ENCODE peak calls at places on chromosomes 13 and 19, in nine cellular contexts. One of them, this sample, is unnamed.

GRCh38 chr19:38303517-38304351 is at the start of gene C19orf33:
- DNase-seq in colonic mucosa: peak
- DNase-seq in fibroblast of lung: no peak
- DNase-seq in GM23248: peak
- DNase-seq in endodermal cell: peak
- DNase-seq in K562: peak
- DNase-seq in neural progenitor cell: no peak
- DNase-seq in SK-N-MC: no peak
- DNase-seq in H9: peak
- DNase-seq in this sample: peak

GRCh38 chr19:16446108-16447014 is 25.4 kb downstream of the EPS15L1 start:
- DNase-seq in colonic mucosa: no peak
- DNase-seq in fibroblast of lung: no peak
- DNase-seq in GM23248: no peak
- DNase-seq in endodermal cell: no peak
- DNase-seq in K562: no peak
- DNase-seq in neural progenitor cell: no peak
- DNase-seq in SK-N-MC: no peak
- DNase-seq in H9: no peak
- DNase-seq in this sample: no peak

GRCh38 chr13:31056650-31057275 is 104.9 kb downstream of the HSPH1 start:
- DNase-seq in colonic mucosa: no peak
- DNase-seq in fibroblast of lung: peak
- DNase-seq in GM23248: peak
- DNase-seq in endodermal cell: peak
- DNase-seq in K562: no peak
- DNase-seq in neural progenitor cell: no peak
- DNase-seq in SK-N-MC: no peak
- DNase-seq in H9: no peak
- DNase-seq in this sample: no peak

GRCh38 chr13:52665325-52665724 is 12.7 kb downstream of the SUGT1 start:
- DNase-seq in colonic mucosa: no peak
- DNase-seq in fibroblast of lung: peak
- DNase-seq in GM23248: peak
- DNase-seq in endodermal cell: no peak
- DNase-seq in K562: peak
- DNase-seq in neural progenitor cell: peak
- DNase-seq in SK-N-MC: no peak
- DNase-seq in H9: no peak
- DNase-seq in this sample: no peak

GRCh38 chr19:10543059-10543419 is 665 bp upstream of the ATG4D start:
- DNase-seq in colonic mucosa: no peak
- DNase-seq in fibroblast of lung: no peak
- DNase-seq in GM23248: no peak
- DNase-seq in endodermal cell: no peak
- DNase-seq in K562: no peak
- DNase-seq in neural progenitor cell: peak
- DNase-seq in SK-N-MC: no peak
- DNase-seq in H9: no peak
- DNase-seq in this sample: no peak

GRCh38 chr19:10667867-10668266 is 13.7 kb downstream of the ILF3 start:
- DNase-seq in colonic mucosa: no peak
- DNase-seq in fibroblast of lung: no peak
- DNase-seq in GM23248: no peak
- DNase-seq in endodermal cell: no peak
- DNase-seq in K562: no peak
- DNase-seq in neural progenitor cell: no peak
- DNase-seq in SK-N-MC: no peak
- DNase-seq in H9: no peak
- DNase-seq in this sample: no peak

GRCh38 chr19:58227964-58228583 is 640 bp upstream of the ZNF544 start:
- DNase-seq in colonic mucosa: no peak
- DNase-seq in fibroblast of lung: no peak
- DNase-seq in GM23248: no peak
- DNase-seq in endodermal cell: peak
- DNase-seq in K562: no peak
- DNase-seq in neural progenitor cell: peak
- DNase-seq in SK-N-MC: no peak
- DNase-seq in H9: no peak
- DNase-seq in this sample: no peak

GRCh38 chr19:54587026-54587425 is 6.4 kb upstream of the LILRA1 start:
- DNase-seq in colonic mucosa: no peak
- DNase-seq in fibroblast of lung: no peak
- DNase-seq in GM23248: no peak
- DNase-seq in endodermal cell: no peak
- DNase-seq in K562: no peak
- DNase-seq in neural progenitor cell: no peak
- DNase-seq in SK-N-MC: no peak
- DNase-seq in H9: no peak
- DNase-seq in this sample: no peak

GRCh38 chr13:110234532-110234931 is 72.4 kb downstream of the COL4A1 start:
- DNase-seq in colonic mucosa: no peak
- DNase-seq in fibroblast of lung: no peak
- DNase-seq in GM23248: no peak
- DNase-seq in endodermal cell: no peak
- DNase-seq in K562: no peak
- DNase-seq in neural progenitor cell: no peak
- DNase-seq in SK-N-MC: no peak
- DNase-seq in H9: no peak
- DNase-seq in this sample: no peak

GRCh38 chr13:66443926-66444325 is 786.2 kb downstream of the PCDH9 start:
- DNase-seq in colonic mucosa: no peak
- DNase-seq in fibroblast of lung: no peak
- DNase-seq in GM23248: no peak
- DNase-seq in endodermal cell: no peak
- DNase-seq in K562: no peak
- DNase-seq in neural progenitor cell: no peak
- DNase-seq in SK-N-MC: no peak
- DNase-seq in H9: no peak
- DNase-seq in this sample: no peak

DNA sequence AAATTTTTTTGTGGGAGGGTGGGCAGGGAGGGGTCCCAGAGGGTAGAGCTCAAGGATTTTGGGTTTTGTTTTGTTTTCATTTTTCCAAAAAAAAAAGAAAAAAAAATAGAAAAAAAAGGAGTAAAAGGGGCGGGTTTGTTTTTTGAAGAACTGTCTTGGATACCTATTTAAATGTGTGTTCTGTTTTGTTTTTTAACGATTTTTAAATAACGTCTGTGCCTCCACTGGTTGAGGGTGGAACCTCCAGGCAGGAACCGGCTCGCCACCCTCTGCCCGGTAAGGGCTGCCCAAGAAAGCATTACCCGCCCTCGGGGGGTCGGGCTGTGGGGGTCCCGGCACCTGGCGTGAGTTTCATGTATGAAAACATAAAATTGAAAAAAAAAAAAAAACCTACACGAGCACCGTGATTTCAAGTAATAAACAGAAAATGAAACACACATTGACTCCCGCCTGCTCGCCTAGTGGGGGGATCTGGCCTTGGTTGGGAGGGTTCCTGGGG is 10.4 kb downstream of the MIDN start:
- DNase-seq in colonic mucosa: no peak
- DNase-seq in fibroblast of lung: no peak
- DNase-seq in GM23248: peak
- DNase-seq in endodermal cell: no peak
- DNase-seq in K562: no peak
- DNase-seq in neural progenitor cell: no peak
- DNase-seq in SK-N-MC: no peak
- DNase-seq in H9: no peak
- DNase-seq in this sample: no peak
- H3K9ac ChIP-seq in colonic mucosa: peak
- H3K9ac ChIP-seq in fibroblast of lung: peak
- H3K9ac ChIP-seq in GM23248: peak
- H3K9ac ChIP-seq in endodermal cell: no peak
- H3K9ac ChIP-seq in K562: no peak
- H3K9ac ChIP-seq in neural progenitor cell: no peak
- H3K9ac ChIP-seq in SK-N-MC: peak
- H3K9ac ChIP-seq in H9: no peak
- H3K9ac ChIP-seq in this sample: peak

GRCh38 chr13:36129539-36129938 is 1.6 kb downstream of the DCLK1 start:
- DNase-seq in colonic mucosa: no peak
- DNase-seq in fibroblast of lung: no peak
- DNase-seq in GM23248: no peak
- DNase-seq in endodermal cell: no peak
- DNase-seq in K562: no peak
- DNase-seq in neural progenitor cell: no peak
- DNase-seq in SK-N-MC: no peak
- DNase-seq in H9: no peak
- DNase-seq in this sample: no peak

GRCh38 chr13:36131931-36132297 is 732 bp upstream of the DCLK1 start:
- DNase-seq in colonic mucosa: peak
- DNase-seq in fibroblast of lung: peak
- DNase-seq in GM23248: peak
- DNase-seq in endodermal cell: no peak
- DNase-seq in K562: no peak
- DNase-seq in neural progenitor cell: no peak
- DNase-seq in SK-N-MC: no peak
- DNase-seq in H9: no peak
- DNase-seq in this sample: peak

GRCh38 chr13:36131215-36131930 is at the start of gene DCLK1:
- DNase-seq in colonic mucosa: peak
- DNase-seq in fibroblast of lung: peak
- DNase-seq in GM23248: peak
- DNase-seq in endodermal cell: peak
- DNase-seq in K562: no peak
- DNase-seq in neural progenitor cell: peak
- DNase-seq in SK-N-MC: no peak
- DNase-seq in H9: peak
- DNase-seq in this sample: peak

GRCh38 chr13:36130168-36130541 is 1.0 kb downstream of the DCLK1 start:
- DNase-seq in colonic mucosa: no peak
- DNase-seq in fibroblast of lung: no peak
- DNase-seq in GM23248: no peak
- DNase-seq in endodermal cell: no peak
- DNase-seq in K562: no peak
- DNase-seq in neural progenitor cell: no peak
- DNase-seq in SK-N-MC: no peak
- DNase-seq in H9: no peak
- DNase-seq in this sample: no peak

DNA sequence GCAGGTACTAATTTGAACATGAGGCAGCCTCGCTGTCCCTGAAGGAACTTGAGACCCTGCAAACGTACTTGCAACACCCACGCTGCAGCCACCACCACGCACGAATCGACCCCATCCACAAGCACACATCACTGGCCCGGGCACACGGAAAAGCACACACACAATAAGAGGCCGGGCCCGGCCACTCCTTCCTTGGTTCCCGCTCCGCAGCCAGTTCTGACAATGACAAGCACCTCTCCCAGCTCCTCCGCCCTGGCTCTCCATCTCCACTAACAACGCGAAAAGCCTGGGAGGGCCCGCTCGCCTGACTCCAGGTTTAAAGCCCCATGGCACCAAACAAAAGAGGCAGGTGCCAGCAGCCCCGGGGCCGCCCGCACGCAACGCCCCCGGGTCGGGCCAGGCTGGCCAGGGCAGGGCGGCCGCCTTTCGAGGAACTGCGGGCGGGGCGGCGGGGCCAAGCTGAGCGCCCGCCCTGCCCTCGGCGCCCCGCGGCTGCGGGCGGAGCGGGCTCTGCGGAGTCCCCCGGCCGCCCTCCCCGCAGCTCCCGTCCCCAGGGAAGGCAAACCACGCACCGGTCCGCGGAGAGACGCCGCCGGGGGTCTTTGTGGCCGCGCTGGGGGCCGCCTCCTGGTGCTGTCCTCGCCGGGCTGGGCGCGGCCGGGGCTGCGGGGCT is 504 bp downstream of the DCLK1 start:
- DNase-seq in colonic mucosa: no peak
- DNase-seq in fibroblast of lung: no peak
- DNase-seq in GM23248: peak
- DNase-seq in endodermal cell: peak
- DNase-seq in K562: no peak
- DNase-seq in neural progenitor cell: peak
- DNase-seq in SK-N-MC: no peak
- DNase-seq in H9: peak
- DNase-seq in this sample: peak
- H3K9ac ChIP-seq in colonic mucosa: no peak
- H3K9ac ChIP-seq in fibroblast of lung: no peak
- H3K9ac ChIP-seq in GM23248: no peak
- H3K9ac ChIP-seq in endodermal cell: no peak
- H3K9ac ChIP-seq in K562: no peak
- H3K9ac ChIP-seq in neural progenitor cell: no peak
- H3K9ac ChIP-seq in SK-N-MC: no peak
- H3K9ac ChIP-seq in H9: peak
- H3K9ac ChIP-seq in this sample: no peak

DNA sequence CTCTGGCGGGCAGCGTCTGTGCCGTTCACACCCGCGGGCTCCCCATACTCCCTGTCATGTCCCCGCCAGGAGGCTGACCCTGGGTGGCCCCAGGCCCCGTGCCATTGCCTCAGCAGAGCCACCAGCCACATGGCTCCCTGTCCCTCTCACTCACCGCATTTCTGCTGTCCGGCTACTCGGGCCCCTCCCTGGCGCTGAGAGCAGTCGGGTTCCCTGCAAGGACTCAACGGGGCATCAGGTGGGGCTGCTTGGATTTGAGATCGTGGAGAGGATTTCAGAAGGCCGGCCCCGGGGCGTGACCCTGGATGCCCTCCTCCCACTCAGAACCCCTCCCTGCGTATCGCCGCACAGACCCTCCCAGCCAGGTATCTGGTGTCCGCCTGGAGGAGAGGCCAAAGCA is 142.1 kb downstream of the KDM4B start:
- DNase-seq in colonic mucosa: no peak
- DNase-seq in fibroblast of lung: no peak
- DNase-seq in GM23248: no peak
- DNase-seq in endodermal cell: no peak
- DNase-seq in K562: no peak
- DNase-seq in neural progenitor cell: no peak
- DNase-seq in SK-N-MC: no peak
- DNase-seq in H9: no peak
- DNase-seq in this sample: no peak
- H3K9ac ChIP-seq in colonic mucosa: no peak
- H3K9ac ChIP-seq in fibroblast of lung: no peak
- H3K9ac ChIP-seq in GM23248: no peak
- H3K9ac ChIP-seq in endodermal cell: no peak
- H3K9ac ChIP-seq in K562: no peak
- H3K9ac ChIP-seq in neural progenitor cell: no peak
- H3K9ac ChIP-seq in SK-N-MC: no peak
- H3K9ac ChIP-seq in H9: no peak
- H3K9ac ChIP-seq in this sample: no peak

GRCh38 chr19:27792576-27793127 is 1420.3 kb downstream of the UQCRFS1 start:
- DNase-seq in colonic mucosa: no peak
- DNase-seq in fibroblast of lung: no peak
- DNase-seq in GM23248: peak
- DNase-seq in endodermal cell: no peak
- DNase-seq in K562: no peak
- DNase-seq in neural progenitor cell: no peak
- DNase-seq in SK-N-MC: no peak
- DNase-seq in H9: no peak
- DNase-seq in this sample: no peak
- H3K9ac ChIP-seq in colonic mucosa: peak
- H3K9ac ChIP-seq in fibroblast of lung: no peak
- H3K9ac ChIP-seq in GM23248: peak
- H3K9ac ChIP-seq in endodermal cell: peak
- H3K9ac ChIP-seq in K562: peak
- H3K9ac ChIP-seq in neural progenitor cell: no peak
- H3K9ac ChIP-seq in SK-N-MC: peak
- H3K9ac ChIP-seq in H9: peak
- H3K9ac ChIP-seq in this sample: peak

GRCh38 chr13:102394158-102395053 is 7.4 kb downstream of the FGF14 start:
- DNase-seq in colonic mucosa: peak
- DNase-seq in fibroblast of lung: peak
- DNase-seq in GM23248: peak
- DNase-seq in endodermal cell: peak
- DNase-seq in K562: peak
- DNase-seq in neural progenitor cell: peak
- DNase-seq in SK-N-MC: peak
- DNase-seq in H9: peak
- DNase-seq in this sample: peak
- H3K9ac ChIP-seq in colonic mucosa: peak
- H3K9ac ChIP-seq in fibroblast of lung: peak
- H3K9ac ChIP-seq in GM23248: peak
- H3K9ac ChIP-seq in endodermal cell: peak
- H3K9ac ChIP-seq in K562: peak
- H3K9ac ChIP-seq in neural progenitor cell: peak
- H3K9ac ChIP-seq in SK-N-MC: peak
- H3K9ac ChIP-seq in H9: peak
- H3K9ac ChIP-seq in this sample: peak

This sample was measured in kidney.